ENCODE peak calls at places on chromosomes 11 and 22, in six cellular contexts. L is Peyer's patch, N is uterus, B is tibial nerve, D is endothelial cell of umbilical vein, C is heart left ventricle. E is an unnamed sample.

GRCh38 chr22:22882033-22882717 is 5.4 kb upstream of the IGLL5 start:
- DNase-seq in N (no peak), B (no peak), L (no peak), C (no peak), D (no peak), E (peak)

GRCh38 chr11:63767415-63768231 is 952 bp downstream of the ZFTA start:
- DNase-seq in C (peak), N (peak), L (peak), B (peak), D (peak), E (peak)

GRCh38 chr11:42593426-42593825 is 718.4 kb upstream of the API5 start:
- DNase-seq in N (no peak), C (no peak), D (no peak), B (no peak), L (no peak), E (no peak)

GRCh38 chr22:50118557-50119168 is 28.9 kb downstream of the MOV10L1 start:
- DNase-seq in D (peak), L (no peak), B (no peak), N (peak), C (peak), E (peak)

GRCh38 chr11:45374130-45374529 is 88.0 kb upstream of the SYT13 start:
- DNase-seq in D (no peak), C (no peak), B (no peak), N (no peak), L (no peak), E (no peak)

GRCh38 chr11:72430743-72431570 is 3.4 kb downstream of the CLPB start:
- DNase-seq in B (no peak), D (peak), L (peak), N (no peak), C (peak), E (peak)

GRCh38 chr11:118304227-118304808 is at the start of gene CD3E:
- DNase-seq in L (peak), B (no peak), D (no peak), N (no peak), C (no peak), E (no peak)

GRCh38 chr22:19232620-19233019 is 54.1 kb upstream of the SLC25A1 start:
- DNase-seq in B (no peak), C (no peak), L (no peak), N (no peak), D (peak), E (no peak)

GRCh38 chr11:93054881-93055280 is 85.4 kb downstream of the MTNR1B start:
- DNase-seq in N (no peak), D (peak), B (no peak), L (no peak), C (no peak), E (no peak)

GRCh38 chr11:2265396-2265795 is 5.0 kb downstream of the ASCL2 start:
- DNase-seq in C (no peak), D (no peak), N (no peak), B (no peak), L (peak), E (peak)

GRCh38 chr11:44813401-44813800 is 86.6 kb downstream of the TSPAN18 start:
- DNase-seq in C (peak), N (no peak), B (no peak), D (no peak), L (no peak), E (no peak)

GRCh38 chr22:45763236-45763624 is 91.6 kb downstream of the ATXN10 start:
- DNase-seq in C (no peak), D (no peak), L (no peak), N (no peak), B (no peak), E (no peak)

GRCh38 chr22:24091551-24092420 is 80.7 kb downstream of the CABIN1 start:
- DNase-seq in D (no peak), C (peak), N (no peak), L (no peak), B (no peak), E (peak)

GRCh38 chr22:24095816-24096215 is 84.7 kb downstream of the CABIN1 start:
- DNase-seq in B (no peak), L (peak), N (no peak), D (no peak), C (no peak), E (peak)

GRCh38 chr22:24094966-24095365 is 83.9 kb downstream of the CABIN1 start:
- DNase-seq in D (no peak), B (no peak), L (peak), N (no peak), C (no peak), E (peak)

GRCh38 chr22:24096401-24097115 is 84.7 kb upstream of the SUSD2 start:
- DNase-seq in L (peak), N (no peak), D (no peak), C (no peak), B (no peak), E (no peak)

DNA sequence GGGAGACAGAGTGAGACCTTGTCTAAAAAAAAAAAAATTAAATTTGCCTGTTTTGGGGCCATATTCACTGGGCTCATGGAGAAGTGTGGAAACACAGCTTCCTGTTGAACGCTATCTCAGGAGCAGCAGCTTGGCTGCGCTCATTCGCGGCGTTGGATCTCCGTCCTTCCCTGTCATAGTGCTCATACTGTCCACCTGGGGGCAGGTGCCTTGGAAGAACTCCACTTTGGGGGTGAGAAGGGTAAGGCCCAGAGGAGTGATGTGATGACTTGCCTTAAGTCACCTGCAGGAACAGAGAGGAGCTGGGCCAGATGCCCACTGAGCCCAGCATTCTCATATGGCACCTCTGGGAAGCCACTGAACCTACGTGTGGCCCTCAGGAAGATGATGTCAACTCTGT is 82.8 kb downstream of the CABIN1 start:
- DNase-seq in N (no peak), C (no peak), D (no peak), L (peak), B (no peak), E (peak)
- TF ChIP-seq CTCF in N (no peak), C (no peak), D (no peak), L (no peak), B (no peak), E (no peak)

GRCh38 chr11:36469881-36470802 is 39.9 kb downstream of the TRAF6 start:
- DNase-seq in N (no peak), L (no peak), C (no peak), D (no peak), B (no peak), E (no peak)
- H3K4me3 ChIP-seq in N (no peak), L (no peak), C (no peak), D (no peak), B (no peak), E (no peak)

GRCh38 chr11:613369-613968 is 2.3 kb downstream of the IRF7 start:
- DNase-seq in L (peak), N (no peak), D (peak), C (peak), B (peak), E (peak)
- TF ChIP-seq POLR2A in L (peak), N (no peak), D (no peak), C (no peak), B (no peak), E (no peak)

DNA sequence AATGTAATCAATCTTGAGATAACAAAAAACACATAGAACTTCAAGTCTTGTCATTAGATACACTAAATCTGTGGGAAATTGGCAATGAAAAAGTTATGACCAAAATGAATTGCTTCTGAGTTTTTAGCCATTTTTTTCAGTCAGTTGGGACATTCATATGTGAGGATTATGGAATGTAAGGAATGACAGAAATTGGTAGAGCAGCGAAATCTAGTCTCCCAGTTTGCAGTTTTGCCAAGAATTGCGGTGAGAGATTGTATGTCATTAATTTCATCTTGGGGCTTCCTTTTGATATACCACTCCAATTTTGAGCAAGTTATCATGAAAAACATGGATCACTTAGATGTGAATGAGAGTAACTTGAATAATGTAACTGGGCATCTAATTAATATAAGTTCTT is 49.9 kb downstream of the SIK2 start:
- DNase-seq in N (no peak), L (no peak), C (no peak), B (no peak), D (no peak), E (no peak)
- TF ChIP-seq CTCF in N (no peak), L (no peak), C (no peak), B (no peak), D (no peak), E (no peak)

DNA sequence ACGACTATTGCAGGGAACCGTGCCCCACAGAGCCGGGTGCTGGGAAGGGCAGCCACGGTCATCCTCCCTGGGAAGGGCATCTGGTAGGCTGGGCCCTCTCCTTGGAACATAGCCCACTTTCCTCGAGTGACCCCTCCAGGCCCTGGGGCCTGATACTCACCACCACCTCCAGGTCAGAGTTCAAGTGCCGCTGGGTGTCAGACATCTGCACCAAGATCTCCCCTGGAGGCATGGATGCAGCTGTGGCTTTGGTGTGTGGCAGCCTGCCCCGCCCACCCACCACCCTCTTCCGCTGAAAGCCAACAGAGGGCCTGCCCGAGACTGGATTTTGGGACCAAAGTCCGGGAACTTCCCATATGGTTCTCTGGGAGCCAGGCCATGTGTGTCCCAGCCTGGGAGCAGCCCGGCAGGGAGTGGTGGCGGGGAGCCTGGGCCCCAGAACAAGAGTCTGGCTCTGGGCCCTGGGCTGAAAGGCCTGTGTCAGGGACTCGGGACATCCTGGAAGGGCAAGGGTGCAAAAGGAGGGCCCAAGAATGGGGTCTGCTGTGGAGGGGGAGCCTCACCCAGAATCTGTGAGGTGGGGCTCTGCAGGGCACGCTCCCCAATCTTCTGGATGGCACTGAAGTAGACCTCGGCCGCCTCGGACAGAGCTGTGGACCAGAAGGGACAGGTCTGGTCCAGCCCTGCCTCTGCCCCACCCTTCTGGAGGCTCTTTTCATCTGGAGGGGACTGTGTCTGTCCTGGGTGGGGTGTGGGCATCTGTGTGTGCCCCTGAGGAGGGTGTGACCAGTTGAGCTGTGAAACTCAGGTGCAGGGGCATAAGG is 2.6 kb downstream of the BAIAP2L2 start:
- DNase-seq in B (no peak), N (no peak), L (peak), C (peak), D (no peak), E (no peak)
- H3K4me3 ChIP-seq in B (no peak), N (no peak), L (no peak), C (no peak), D (no peak), E (no peak)